ENCODE peak calls at places on chromosomes 2 and 18, in eight cellular contexts. U is AG09309, N is CD14-positive monocyte, E is activated T-cell treated with anti-CD3 and anti-CD28 coated beads for 24 hours, Z is SJSA1, K is endothelial cell, C is AG10803, B is PC-3. P is an unnamed sample.

GRCh38 chr2:120446236-120447121 is 100.5 kb downstream of the INHBB start:
- DNase-seq in U (no peak), N (no peak), E (no peak), Z (no peak), K (no peak), C (no peak), B (no peak), P (no peak)

GRCh38 chr2:132037527-132038178 is 124.1 kb downstream of the ANKRD30BL start:
- DNase-seq in U (no peak), N (no peak), E (no peak), Z (peak; percentile 2), K (peak; percentile 52), C (no peak), B (no peak), P (no peak)

GRCh38 chr18:73880387-73880786 is 267.2 kb downstream of the FBXO15 start:
- DNase-seq in U (no peak), N (no peak), E (no peak), Z (no peak), K (no peak), C (no peak), B (peak; percentile 43), P (no peak)

GRCh38 chr2:11874861-11875260 is 128.4 kb downstream of the LPIN1 start:
- DNase-seq in U (no peak), N (no peak), E (no peak), Z (no peak), K (no peak), C (no peak), B (no peak), P (no peak)

GRCh38 chr2:134609924-134610498 is 108.8 kb downstream of the TMEM163 start:
- DNase-seq in U (no peak), N (no peak), E (no peak), Z (no peak), K (no peak), C (no peak), B (no peak), P (no peak)

GRCh38 chr2:220628252-220628651 is 943.9 kb downstream of the EPHA4 start:
- DNase-seq in U (peak; percentile 5), N (no peak), E (no peak), Z (no peak), K (no peak), C (peak; percentile 2), B (no peak), P (no peak)

GRCh38 chr2:229270551-229271410 is at the start of gene PID1:
- DNase-seq in U (no peak), N (no peak), E (no peak), Z (no peak), K (peak; percentile 28), C (peak; percentile 79), B (peak; percentile 44), P (peak; percentile 56)

GRCh38 chr2:239021651-239022436 is 174.0 kb downstream of the TWIST2 start:
- DNase-seq in U (no peak), N (no peak), E (no peak), Z (no peak), K (no peak), C (no peak), B (no peak), P (no peak)

GRCh38 chr2:59307196-59307595 is 1066.1 kb upstream of the FANCL start:
- DNase-seq in U (no peak), N (no peak), E (no peak), Z (no peak), K (no peak), C (no peak), B (no peak), P (no peak)

GRCh38 chr2:223813329-223813728 is 24.1 kb downstream of the AP1S3 start:
- DNase-seq in U (no peak), N (no peak), E (no peak), Z (no peak), K (no peak), C (no peak), B (no peak), P (no peak)